ENCODE peak calls at places on chromosome 21, in seven cellular contexts. S is fibroblast of lung; N is small intestine; M is CD8-positive, alpha-beta memory T cell; B is tibial artery; J is iPS DF 6.9; L is lower lobe of right lung. X is an unnamed sample.

GRCh38 chr21:33670076-33670475 is 27.8 kb downstream of the ITSN1 start:
- DNase-seq in M (no peak), B (no peak), S (no peak), N (no peak), J (no peak), L (no peak), X (no peak)

GRCh38 chr21:44312089-44312488 is 12.2 kb downstream of the PFKL start:
- DNase-seq in M (no peak), L (no peak), N (no peak), B (no peak), S (no peak), J (no peak), X (no peak)

GRCh38 chr21:17900990-17901385 is 81.8 kb upstream of the C21orf91 start:
- DNase-seq in N (no peak), S (no peak), B (no peak), J (no peak), M (no peak), L (no peak), X (peak; percentile 23)

GRCh38 chr21:37093977-37094376 is 20.9 kb downstream of the TTC3 start:
- DNase-seq in B (no peak), S (no peak), L (no peak), N (no peak), M (no peak), J (no peak), X (no peak)

GRCh38 chr21:39318091-39318959 is 4.9 kb upstream of the BRWD1 start:
- DNase-seq in N (no peak), M (no peak), B (no peak), S (no peak), J (no peak), L (no peak), X (no peak)

GRCh38 chr21:33301632-33302002 is 23.2 kb upstream of the IFNAR1 start:
- DNase-seq in J (no peak), L (no peak), M (no peak), S (no peak), B (no peak), N (no peak), X (no peak)

GRCh38 chr21:37130971-37131370 is 57.9 kb downstream of the TTC3 start:
- DNase-seq in N (no peak), M (no peak), L (no peak), S (no peak), J (no peak), B (no peak), X (no peak)

GRCh38 chr21:44291936-44292811 is 6.5 kb downstream of the AIRE start:
- DNase-seq in L (no peak), M (no peak), N (no peak), J (no peak), S (no peak), B (no peak), X (no peak)

GRCh38 chr21:44502559-44502958 is 37.4 kb downstream of the KRTAP10-1 start:
- DNase-seq in S (no peak), N (no peak), J (no peak), M (no peak), L (peak; percentile 24), B (no peak), X (no peak)

GRCh38 chr21:25199944-25200343 is 407.3 kb downstream of the MRPL39 start:
- DNase-seq in S (no peak), J (no peak), N (no peak), L (no peak), M (no peak), B (no peak), X (no peak)

GRCh38 chr21:18832950-18833349 is 429.4 kb upstream of the TMPRSS15 start:
- DNase-seq in M (no peak), L (no peak), J (no peak), B (no peak), S (peak; percentile 13), N (no peak), X (no peak)

GRCh38 chr21:31371715-31372114 is 27.7 kb upstream of the TIAM1 start:
- DNase-seq in J (no peak), N (no peak), M (no peak), S (no peak), B (no peak), L (no peak), X (no peak)

GRCh38 chr21:44579833-44580144 is 615 bp downstream of the KRTAP10-5 start:
- DNase-seq in N (no peak), M (no peak), S (no peak), J (no peak), B (peak; percentile 48), L (peak; percentile 12), X (no peak)

GRCh38 chr21:39326607-39327307 is 13.3 kb upstream of the BRWD1 start:
- DNase-seq in J (no peak), L (no peak), S (no peak), N (no peak), B (no peak), M (no peak), X (no peak)

DNA sequence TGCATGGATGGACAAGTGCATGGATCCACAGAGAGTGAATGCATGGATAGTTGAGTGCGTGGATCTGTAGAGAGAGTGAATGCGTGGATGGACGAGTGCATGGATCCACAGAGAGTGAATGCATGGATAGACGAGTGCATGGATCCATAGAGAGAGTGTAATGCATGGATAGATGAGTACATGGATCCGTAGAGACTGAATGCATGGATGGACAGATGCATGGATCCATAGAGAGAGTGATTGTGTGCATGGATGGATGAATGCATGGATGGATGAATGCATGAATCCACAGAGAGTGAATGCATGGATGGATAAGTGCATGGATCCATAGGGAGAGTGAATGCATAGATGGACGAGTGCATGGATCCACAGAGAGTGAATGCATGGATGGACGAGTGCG is 153.8 kb downstream of the PCBP3 start:
- DNase-seq in B (no peak), J (no peak), M (no peak), N (no peak), L (no peak), S (no peak), X (no peak)
- H3K4me3 ChIP-seq in B (no peak overlapping the region), J (no peak overlapping the region), M (no peak overlapping the region), N (no peak overlapping the region), L (no peak overlapping the region), S (no peak overlapping the region), X (no peak overlapping the region)

DNA sequence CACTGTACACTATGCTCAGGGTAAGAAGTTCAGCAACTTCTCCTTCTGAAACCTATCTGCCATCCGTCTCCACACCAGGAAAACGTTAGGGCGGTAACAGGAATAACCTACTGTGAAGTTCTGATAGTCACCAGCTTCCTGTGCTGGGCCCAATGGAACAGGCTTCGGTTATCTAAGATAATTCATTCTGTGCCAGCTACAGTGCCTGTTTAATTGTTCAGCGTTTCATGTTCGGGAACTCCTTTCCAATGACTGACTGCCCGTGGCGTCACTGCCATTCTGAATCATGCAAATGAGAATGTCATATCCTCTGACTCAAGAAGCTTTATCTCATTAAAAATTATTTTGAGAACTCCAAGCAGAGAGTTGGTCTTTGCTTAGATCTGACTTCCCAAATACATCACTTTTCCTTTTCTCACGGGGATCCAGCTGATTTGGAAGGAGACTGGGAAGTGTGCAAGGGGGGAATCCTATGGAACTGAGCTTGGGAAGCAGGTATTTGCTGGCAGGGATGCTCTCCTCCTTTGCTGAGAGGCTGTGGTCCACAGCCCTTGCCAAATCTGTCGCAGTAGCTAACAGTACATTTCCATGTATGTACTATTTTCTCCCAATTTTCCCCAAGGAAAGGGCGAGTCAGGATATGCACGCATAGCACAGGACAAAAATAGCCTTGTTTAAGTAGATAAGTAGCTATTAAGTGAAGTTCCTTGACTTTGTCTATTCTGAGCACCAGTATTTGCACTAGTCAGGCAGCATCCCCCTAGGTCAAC is 358.7 kb downstream of the LTN1 start:
- DNase-seq in B (peak; percentile 70), M (no peak), S (peak; percentile 75), N (no peak), L (no peak), J (no peak), X (no peak)
- H3K4me1 ChIP-seq in B (peaks cover 48% of the 10 kb centered on the region), M (no peaks in the 10 kb centered on the region), S (peaks cover 19% of the 10 kb centered on the region), N (no peaks in the 10 kb centered on the region), L (no peaks in the 10 kb centered on the region), J (no peaks in the 10 kb centered on the region), X (no peaks in the 10 kb centered on the region)

DNA sequence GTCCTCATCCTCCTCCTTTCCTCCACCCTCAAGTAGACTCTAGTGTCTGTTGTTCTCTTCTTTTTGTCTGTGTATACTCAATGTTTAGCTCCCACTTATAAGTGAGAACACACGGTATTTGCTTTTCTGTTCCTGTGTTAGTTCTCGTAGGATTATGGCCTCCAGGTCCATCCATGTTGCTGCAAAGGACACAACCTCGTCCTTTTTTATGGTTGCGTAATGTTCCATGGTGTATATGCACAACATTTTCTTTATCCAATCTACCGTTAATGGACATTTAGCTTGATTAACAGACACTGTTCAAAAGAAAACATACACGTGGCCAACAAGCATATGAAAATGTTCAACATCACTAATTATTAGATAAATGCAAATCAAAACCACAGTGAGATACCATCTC is 44.3 kb upstream of the TMPRSS2 start:
- DNase-seq in L (no peak), B (no peak), M (no peak), S (no peak), N (no peak), J (no peak), X (no peak)
- H3K4me3 ChIP-seq in L (no peak overlapping the region), B (no peak overlapping the region), M (no peak overlapping the region), S (no peak overlapping the region), N (no peak overlapping the region), J (no peak overlapping the region), X (no peak overlapping the region)

DNA sequence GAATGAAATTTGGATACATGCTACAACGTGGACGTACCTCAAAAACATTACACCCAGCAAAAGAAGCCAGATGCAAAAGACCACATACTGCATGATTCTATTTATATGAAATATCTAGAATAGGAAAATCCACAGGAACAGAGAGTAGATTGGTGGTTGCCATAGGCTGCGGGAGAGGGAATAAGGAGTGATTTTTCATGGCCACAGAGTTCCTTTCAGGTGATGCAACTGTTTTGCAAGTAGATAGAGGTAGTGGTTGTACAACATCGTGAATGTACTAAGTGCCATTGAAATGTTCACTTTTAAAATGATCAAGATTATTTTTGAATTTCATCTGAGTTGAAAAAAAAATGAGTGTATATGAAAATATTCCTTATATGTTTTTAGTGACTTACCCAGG is 115.3 kb upstream of the RUNX1 start:
- DNase-seq in S (no peak), M (no peak), N (no peak), B (no peak), J (no peak), L (no peak), X (no peak)
- H3K4me1 ChIP-seq in S (no peaks in the 10 kb centered on the region), M (no peaks in the 10 kb centered on the region), N (no peaks in the 10 kb centered on the region), B (no peaks in the 10 kb centered on the region), J (no peaks in the 10 kb centered on the region), L (no peaks in the 10 kb centered on the region), X (no peaks in the 10 kb centered on the region)

DNA sequence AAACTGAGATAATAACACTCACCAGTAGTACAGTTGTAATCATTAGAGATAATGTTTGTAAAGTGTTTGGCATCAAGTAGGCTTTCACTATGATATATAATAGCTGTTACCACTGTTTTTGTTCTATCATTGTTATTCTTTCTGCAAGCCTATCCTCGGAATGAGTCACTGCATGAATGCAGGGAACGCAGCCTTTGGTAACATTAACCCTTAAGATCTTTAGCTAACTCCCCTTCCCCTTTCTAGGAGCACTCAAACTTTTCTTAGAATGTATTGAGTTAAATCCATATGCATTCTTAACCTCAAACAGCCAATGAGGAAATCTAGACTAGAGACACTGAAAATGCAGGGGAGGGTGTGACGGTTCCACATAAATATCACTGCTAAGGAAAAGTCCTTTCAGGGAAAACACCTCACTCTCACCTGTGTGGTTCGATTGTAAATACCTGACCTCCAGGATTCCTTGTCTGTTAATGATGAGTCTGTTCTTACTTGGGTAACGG is 467.3 kb downstream of the SETD4 start:
- DNase-seq in S (peak; percentile 65), B (no peak), M (no peak), N (peak; percentile 33), L (no peak), J (no peak), X (peak; percentile 42)
- H3K4me3 ChIP-seq in S (no peak overlapping the region), B (no peak overlapping the region), M (no peak overlapping the region), N (no peak overlapping the region), L (no peak overlapping the region), J (no peak overlapping the region), X (no peak overlapping the region)